ENCODE peak calls at places on chromosomes 7 and 10, in seven cellular contexts. H, Y, K, E, I, C and L are unnamed samples.
A peak's percentile ranks its signal among the peaks of the same experiment; 100 is the strongest.

GRCh38 chr10:49619613-49620012 is 5.8 kb downstream of the CHAT start:
- DNase-seq in H (no peak), Y (no peak), K (no peak), E (no peak), I (no peak), C (no peak), L (no peak)

GRCh38 chr10:52252322-52252721 is 61.8 kb upstream of the DKK1 start:
- DNase-seq in H (no peak), Y (no peak), K (no peak), E (no peak), I (no peak), C (no peak), L (no peak)

GRCh38 chr7:95772298-95772770 is at the start of gene DYNC1I1:
- DNase-seq in H (peak; percentile 96), Y (no peak), K (peak; percentile 57), E (peak; percentile 68), I (peak; percentile 24), C (peak; percentile 46), L (peak; percentile 26)

GRCh38 chr7:36855330-36855729 is 131.0 kb upstream of the AOAH start:
- DNase-seq in H (no peak), Y (no peak), K (no peak), E (no peak), I (no peak), C (no peak), L (no peak)

GRCh38 chr10:28503114-28503513 is 29.8 kb upstream of the WAC start:
- DNase-seq in H (peak; percentile 89), Y (no peak), K (no peak), E (peak; percentile 74), I (no peak), C (peak; percentile 16), L (no peak)

GRCh38 chr10:22823109-22823508 is 104.7 kb upstream of the ARMC3 start:
- DNase-seq in H (peak; percentile 27), Y (no peak), K (no peak), E (no peak), I (no peak), C (peak; percentile 77), L (no peak)

GRCh38 chr10:25786181-25786580 is 147.8 kb upstream of the MYO3A start:
- DNase-seq in H (no peak), Y (no peak), K (no peak), E (peak; percentile 7), I (no peak), C (no peak), L (no peak)

GRCh38 chr7:54242776-54243175 is 299.4 kb upstream of the VSTM2A start:
- DNase-seq in H (no peak), Y (no peak), K (no peak), E (no peak), I (no peak), C (no peak), L (no peak)

GRCh38 chr7:80231719-80232118 is 97.1 kb downstream of the GNAI1 start:
- DNase-seq in H (no peak), Y (no peak), K (no peak), E (no peak), I (no peak), C (peak; percentile 62), L (no peak)

GRCh38 chr7:27176962-27177794 is 3.1 kb upstream of the HOXA10 start:
- DNase-seq in H (no peak), Y (no peak), K (no peak), E (no peak), I (no peak), C (no peak), L (no peak)

GRCh38 chr10:81820418-81820817 is 54.6 kb upstream of the NRG3 start:
- DNase-seq in H (peak; percentile 84), Y (no peak), K (no peak), E (no peak), I (no peak), C (no peak), L (no peak)

GRCh38 chr10:4622374-4622773 is 203.6 kb upstream of the AKR1E2 start:
- DNase-seq in H (no peak), Y (no peak), K (no peak), E (no peak), I (no peak), C (no peak), L (no peak)

GRCh38 chr7:152054377-152055230 is 29.1 kb downstream of the GALNT11 start:
- DNase-seq in H (no peak), Y (no peak), K (no peak), E (no peak), I (no peak), C (peak; percentile 80), L (no peak)

GRCh38 chr10:97584060-97584797 is at the start of gene HOGA1:
- DNase-seq in H (peak; percentile 69), Y (no peak), K (peak; percentile 45), E (no peak), I (no peak), C (peak; percentile 71), L (no peak)

GRCh38 chr10:79422178-79422892 is 23.1 kb downstream of the ZCCHC24 start:
- DNase-seq in H (no peak), Y (no peak), K (peak; percentile 72), E (no peak), I (no peak), C (peak; percentile 96), L (no peak)

GRCh38 chr10:13792011-13792410 is 205.2 kb downstream of the PRPF18 start:
- DNase-seq in H (peak; percentile 47), Y (no peak), K (no peak), E (peak; percentile 69), I (no peak), C (no peak), L (no peak)

GRCh38 chr10:103845983-103846382 is 9.4 kb downstream of the SH3PXD2A start:
- DNase-seq in H (no peak), Y (no peak), K (no peak), E (no peak), I (no peak), C (no peak), L (no peak)

GRCh38 chr10:126836009-126836408 is 69.2 kb upstream of the DOCK1 start:
- DNase-seq in H (no peak), Y (no peak), K (no peak), E (no peak), I (no peak), C (no peak), L (no peak)

GRCh38 chr10:89555688-89556445 is 20.5 kb upstream of the SLC16A12 start:
- DNase-seq in H (no peak), Y (no peak), K (no peak), E (no peak), I (no peak), C (peak; percentile 13), L (no peak)

GRCh38 chr10:116300477-116301034 is 23.7 kb upstream of the CCDC172 start:
- DNase-seq in H (no peak), Y (no peak), K (no peak), E (no peak), I (no peak), C (peak; percentile 1), L (no peak)

GRCh38 chr10:54749623-54750022 is 51.4 kb downstream of the PCDH15 start:
- DNase-seq in H (no peak), Y (no peak), K (no peak), E (no peak), I (no peak), C (no peak), L (no peak)